ENCODE peak calls at places on chromosomes 13 and 19, in seven cellular contexts. X is CD8-positive, alpha-beta memory T cell; Z is caudate nucleus; U is tibial nerve; A is T-helper 9 cell; T is amniotic stem cell; D is amniotic epithelial cell. P is an unnamed sample.
A peak's percentile ranks its signal among the peaks of the same experiment; 100 is the strongest.

GRCh38 chr13:27534108-27534975 is 84.0 kb upstream of the MTIF3 start:
- DNase-seq in D (no peak), U (no peak), T (no peak), Z (no peak), X (no peak), A (no peak), P (no peak)

GRCh38 chr13:74683411-74683810 is 549.2 kb upstream of the KLF12 start:
- DNase-seq in Z (no peak), A (no peak), X (no peak), U (no peak), D (peak; percentile 14), T (no peak), P (no peak)

GRCh38 chr13:99376924-99377323 is 69.7 kb upstream of the GPR183 start:
- DNase-seq in X (no peak), Z (no peak), T (no peak), A (no peak), U (no peak), D (no peak), P (no peak)

GRCh38 chr19:45352062-45352461 is 11.5 kb downstream of the KLC3 start:
- DNase-seq in X (no peak), A (no peak), D (no peak), T (no peak), Z (no peak), U (no peak), P (no peak)

GRCh38 chr13:108212901-108213300 is 2.4 kb downstream of the LIG4 start:
- DNase-seq in A (no peak), D (no peak), U (no peak), X (no peak), Z (no peak), T (no peak), P (no peak)

GRCh38 chr13:97621025-97621424 is 187.1 kb downstream of the RAP2A start:
- DNase-seq in Z (no peak), X (no peak), A (no peak), U (no peak), D (no peak), T (no peak), P (no peak)

GRCh38 chr19:40768936-40769335 is 6.4 kb upstream of the MIA start:
- DNase-seq in D (no peak), Z (no peak), T (no peak), A (no peak), U (no peak), X (no peak), P (no peak)

GRCh38 chr19:41785653-41786052 is 10.7 kb upstream of the CEACAM3 start:
- DNase-seq in X (peak; percentile 58), Z (peak; percentile 39), D (peak; percentile 66), U (no peak), A (peak; percentile 59), T (no peak), P (peak; percentile 6)

GRCh38 chr19:56113071-56113632 is 7.9 kb downstream of the ZNF787 start:
- DNase-seq in U (no peak), Z (no peak), D (no peak), T (no peak), A (no peak), X (no peak), P (no peak)

GRCh38 chr19:55623130-55623868 is 1.1 kb downstream of the ZNF784 start:
- DNase-seq in T (no peak), Z (no peak), U (no peak), A (no peak), X (no peak), D (no peak), P (no peak)

GRCh38 chr13:45370922-45371406 is 30.0 kb upstream of the TPT1 start:
- DNase-seq in D (peak; percentile 82), Z (peak; percentile 41), X (peak; percentile 46), A (peak; percentile 48), U (peak; percentile 44), T (peak; percentile 45), P (peak; percentile 44)

GRCh38 chr13:66424417-66424816 is 805.7 kb downstream of the PCDH9 start:
- DNase-seq in A (no peak), T (peak; percentile 41), X (no peak), U (no peak), D (peak; percentile 76), Z (no peak), P (no peak)

GRCh38 chr13:97386832-97387486 is 47.0 kb upstream of the RAP2A start:
- DNase-seq in X (no peak), A (no peak), U (no peak), T (no peak), D (peak; percentile 16), Z (peak; percentile 26), P (no peak)

GRCh38 chr19:52603558-52604207 is 33.6 kb downstream of the ZNF701 start:
- DNase-seq in X (no peak), T (no peak), A (no peak), D (peak; percentile 68), U (no peak), Z (no peak), P (no peak)

GRCh38 chr19:50794074-50794777 is 4.0 kb downstream of the ACP4 start:
- DNase-seq in X (no peak), D (no peak), Z (no peak), U (no peak), A (no peak), T (no peak), P (no peak)

GRCh38 chr19:19062454-19063182 is 1.2 kb upstream of the SLC25A42 start:
- DNase-seq in A (no peak), X (no peak), Z (peak; percentile 74), T (no peak), U (no peak), D (peak; percentile 20), P (no peak)

GRCh38 chr13:109155301-109155761 is 525.9 kb downstream of the MYO16 start:
- DNase-seq in D (peak; percentile 87), T (no peak), X (no peak), A (no peak), U (no peak), Z (no peak), P (no peak)

GRCh38 chr19:44796701-44797115 is 12.2 kb upstream of the BCAM start:
- DNase-seq in D (peak; percentile 25), T (no peak), U (no peak), X (no peak), Z (peak; percentile 10), A (no peak), P (no peak)

GRCh38 chr13:91894311-91894710 is 495.9 kb downstream of the GPC5 start:
- DNase-seq in A (no peak), U (no peak), D (no peak), X (no peak), T (no peak), Z (no peak), P (no peak)

GRCh38 chr19:5042556-5042955 is 73.6 kb downstream of the KDM4B start:
- DNase-seq in X (no peak), T (no peak), A (no peak), Z (no peak), D (no peak), U (no peak), P (no peak)

GRCh38 chr13:50539791-50540530 is 303.5 kb downstream of the DLEU7 start:
- DNase-seq in U (no peak), D (no peak), A (no peak), Z (no peak), T (no peak), X (no peak), P (no peak)

GRCh38 chr13:39510296-39510695 is 92.7 kb downstream of the LHFPL6 start:
- DNase-seq in A (no peak), T (no peak), U (no peak), X (no peak), Z (no peak), D (no peak), P (no peak)

GRCh38 chr19:5108866-5109265 is 140.0 kb downstream of the KDM4B start:
- DNase-seq in Z (no peak), D (no peak), X (no peak), T (no peak), U (no peak), A (no peak), P (no peak)

GRCh38 chr19:10106100-10106936 is at the start of gene PPAN:
- DNase-seq in U (peak; percentile 97), T (peak; percentile 99), D (peak; percentile 97), X (peak; percentile 96), Z (peak; percentile 98), A (peak; percentile 94), P (peak; percentile 95)

GRCh38 chr13:40595693-40596092 is 70.7 kb downstream of the FOXO1 start:
- DNase-seq in T (no peak), A (no peak), U (no peak), X (no peak), Z (no peak), D (peak; percentile 55), P (no peak)

GRCh38 chr19:14337510-14337909 is 43.7 kb upstream of the ADGRE5 start:
- DNase-seq in D (peak; percentile 36), Z (no peak), U (no peak), T (no peak), A (peak; percentile 28), X (peak; percentile 18), P (no peak)

GRCh38 chr19:2603320-2603719 is 99.2 kb downstream of the GNG7 start:
- DNase-seq in X (no peak), A (no peak), U (no peak), D (no peak), Z (no peak), T (peak; percentile 63), P (no peak)

GRCh38 chr13:51560336-51560735 is 23.9 kb upstream of the WDFY2 start:
- DNase-seq in U (no peak), Z (no peak), A (no peak), T (no peak), X (no peak), D (no peak), P (no peak)

GRCh38 chr13:80171096-80171495 is 169.8 kb downstream of the SPRY2 start:
- DNase-seq in X (no peak), T (no peak), U (no peak), Z (no peak), A (no peak), D (no peak), P (no peak)

GRCh38 chr13:23372264-23372905 is 61.1 kb downstream of the SACS start:
- DNase-seq in A (no peak), X (no peak), U (no peak), Z (no peak), T (no peak), D (peak; percentile 81), P (no peak)

GRCh38 chr13:86002921-86003488 is 203.8 kb upstream of the SLITRK6 start:
- DNase-seq in U (no peak), D (no peak), A (no peak), T (no peak), X (no peak), Z (no peak), P (no peak)

GRCh38 chr19:34990578-34991192 is 9.4 kb upstream of the GRAMD1A start:
- DNase-seq in U (no peak), T (no peak), Z (no peak), X (no peak), D (no peak), A (no peak), P (no peak)

GRCh38 chr19:28137772-28138171 is 1075.2 kb downstream of the UQCRFS1 start:
- DNase-seq in D (no peak), X (no peak), U (no peak), A (no peak), T (no peak), Z (no peak), P (no peak)

GRCh38 chr13:28822161-28822560 is 2.0 kb downstream of the MTUS2 start:
- DNase-seq in A (no peak), T (no peak), X (no peak), Z (peak; percentile 2), D (no peak), U (no peak), P (no peak)

GRCh38 chr19:4583961-4584669 is 24.6 kb upstream of the SEMA6B start:
- DNase-seq in U (no peak), T (no peak), A (no peak), D (no peak), Z (no peak), X (no peak), P (no peak)

GRCh38 chr19:12783226-12783848 is 7.9 kb upstream of the JUNB start:
- DNase-seq in Z (no peak), U (no peak), X (no peak), D (no peak), A (no peak), T (no peak), P (no peak)

GRCh38 chr19:54035215-54036178 is 28.2 kb downstream of the VSTM1 start:
- DNase-seq in Z (no peak), A (no peak), D (peak; percentile 82), X (no peak), T (peak; percentile 50), U (no peak), P (no peak)

P was measured in C1 segment of cervical spinal cord.